ENCODE peak calls at places on chromosome 17, in ten cellular contexts. V is heart left ventricle; F is thoracic aorta; H is neuronal stem cell; C is prostate gland; D is HCT116; R is CD8-positive, alpha-beta memory T cell; Q is suprapubic skin; O is psoas muscle; K is IMR-90. X is an unnamed sample.
A peak's percentile ranks its signal among the peaks of the same experiment; 100 is the strongest.

GRCh38 chr17:7644768-7645167 is 6.0 kb upstream of the ATP1B2 start:
- DNase-seq in R (no peak), O (no peak), K (no peak), D (no peak), C (no peak), H (no peak), Q (no peak), V (no peak), F (no peak), X (no peak)

GRCh38 chr17:14464741-14465140 is 163.9 kb downstream of the HS3ST3B1 start:
- DNase-seq in O (no peak), K (peak; percentile 70), D (no peak), H (no peak), R (no peak), V (no peak), Q (no peak), F (no peak), C (peak; percentile 10), X (no peak)

GRCh38 chr17:62014526-62014925 is 50.6 kb downstream of the MED13 start:
- DNase-seq in C (no peak), Q (no peak), R (no peak), O (no peak), V (no peak), H (no peak), D (no peak), F (no peak), K (peak; percentile 40), X (no peak)

GRCh38 chr17:44610331-44610730 is 45.9 kb upstream of the MEIOC start:
- DNase-seq in V (no peak), F (no peak), D (no peak), O (no peak), C (no peak), R (no peak), Q (no peak), H (no peak), K (no peak), X (no peak)

GRCh38 chr17:39602533-39603303 is 5.0 kb downstream of the NEUROD2 start:
- DNase-seq in F (no peak), C (no peak), H (no peak), D (no peak), O (no peak), Q (no peak), R (no peak), V (no peak), K (no peak), X (no peak)

GRCh38 chr17:38735161-38735997 is 5.2 kb downstream of the CISD3 start:
- DNase-seq in C (no peak), R (peak; percentile 73), O (peak; percentile 74), F (no peak), K (no peak), H (no peak), D (no peak), V (peak; percentile 70), Q (no peak), X (no peak)

GRCh38 chr17:75652934-75653549 is 13.9 kb downstream of the RECQL5 start:
- DNase-seq in R (no peak), D (no peak), F (no peak), O (no peak), H (peak; percentile 52), C (no peak), K (peak; percentile 27), V (no peak), Q (no peak), X (peak; percentile 9)

GRCh38 chr17:76740329-76741118 is 2.6 kb downstream of the MFSD11 start:
- DNase-seq in F (no peak), O (no peak), K (peak; percentile 66), R (no peak), Q (no peak), D (no peak), C (no peak), V (peak; percentile 43), H (no peak), X (no peak)

GRCh38 chr17:45334701-45335677 is 18.2 kb upstream of the MAP3K14 start:
- DNase-seq in K (no peak), C (no peak), O (no peak), V (no peak), F (no peak), R (no peak), Q (peak; percentile 31), D (no peak), H (no peak), X (no peak)

GRCh38 chr17:76078859-76079576 is at the start of gene ZACN:
- DNase-seq in Q (no peak), C (no peak), K (no peak), V (no peak), D (no peak), F (no peak), H (no peak), R (no peak), O (no peak), X (no peak)

GRCh38 chr17:60902399-60902798 is 224.7 kb downstream of the BCAS3 start:
- DNase-seq in H (no peak), C (no peak), K (peak; percentile 48), V (no peak), F (no peak), O (no peak), D (no peak), R (no peak), Q (no peak), X (peak; percentile 53)

GRCh38 chr17:60900688-60901087 is 223.0 kb downstream of the BCAS3 start:
- DNase-seq in D (no peak), R (no peak), V (no peak), H (no peak), Q (no peak), K (no peak), C (no peak), O (no peak), F (no peak), X (no peak)

GRCh38 chr17:60899115-60899514 is 221.5 kb downstream of the BCAS3 start:
- DNase-seq in F (no peak), V (no peak), H (no peak), R (no peak), C (no peak), D (no peak), K (no peak), Q (no peak), O (no peak), X (no peak)

GRCh38 chr17:60901222-60901621 is 223.6 kb downstream of the BCAS3 start:
- DNase-seq in O (no peak), K (peak; percentile 25), Q (no peak), H (no peak), D (no peak), F (no peak), R (no peak), C (no peak), V (no peak), X (no peak)

DNA sequence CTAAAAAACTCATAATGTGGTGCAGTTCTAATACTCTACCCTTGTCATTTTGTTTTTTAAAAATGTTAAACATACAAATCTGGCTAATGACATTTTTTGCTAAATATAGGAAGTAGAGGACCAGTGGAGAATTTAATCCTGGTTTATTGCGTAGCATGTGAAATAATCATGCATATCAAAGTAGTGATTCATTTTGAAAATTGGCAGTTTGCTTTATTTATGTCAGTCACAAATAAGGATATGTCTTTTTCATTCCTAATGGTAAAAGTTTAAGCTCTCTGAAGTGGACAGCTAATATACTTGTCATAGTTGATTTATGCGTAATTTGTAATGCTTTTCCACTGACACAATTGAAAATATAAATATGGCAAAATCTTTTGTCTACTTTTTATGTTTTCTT is 224.2 kb downstream of the BCAS3 start:
- DNase-seq in C (no peak), V (no peak), F (no peak), K (peak; percentile 81), Q (no peak), D (no peak), R (no peak), H (no peak), O (no peak), X (no peak)
- H3K27ac ChIP-seq in C (no peak overlapping the region), V (no peak overlapping the region), F (peak overlapping the region; percentile 78), K (no peak overlapping the region), Q (no peak overlapping the region), D (no peak overlapping the region), R (no peak overlapping the region), H (no peak overlapping the region), O (no peak overlapping the region), X (peak overlapping the region; percentile 90)

GRCh38 chr17:31509805-31510177 is 118.3 kb downstream of the RAB11FIP4 start:
- DNase-seq in D (no peak), F (no peak), C (no peak), O (no peak), Q (no peak), R (no peak), H (no peak), V (no peak), K (no peak), X (no peak)

GRCh38 chr17:31510273-31511175 is 119.0 kb downstream of the RAB11FIP4 start:
- DNase-seq in Q (no peak), F (no peak), D (no peak), H (no peak), O (no peak), R (no peak), C (no peak), V (peak; percentile 68), K (peak; percentile 58), X (no peak)

GRCh38 chr17:31509095-31509804 is 117.8 kb downstream of the RAB11FIP4 start:
- DNase-seq in C (no peak), Q (no peak), D (no peak), V (no peak), O (no peak), H (no peak), F (no peak), R (peak; percentile 27), K (no peak), X (no peak)

GRCh38 chr17:31506517-31506916 is 115.0 kb downstream of the RAB11FIP4 start:
- DNase-seq in C (no peak), F (no peak), K (no peak), R (no peak), Q (no peak), O (no peak), V (no peak), D (no peak), H (no peak), X (no peak)

GRCh38 chr17:31508310-31509094 is 117.0 kb downstream of the RAB11FIP4 start:
- DNase-seq in O (no peak), H (no peak), D (no peak), C (no peak), F (no peak), V (no peak), K (peak; percentile 8), R (peak; percentile 58), Q (no peak), X (no peak)
- H3K4me3 ChIP-seq in O (no peak overlapping the region), H (no peak overlapping the region), D (no peak overlapping the region), C (no peak overlapping the region), F (peak overlapping the region; percentile 37), V (no peak overlapping the region), K (no peak overlapping the region), R (peak overlapping the region; percentile 73), Q (peak overlapping the region; percentile 9), X (no peak overlapping the region)

GRCh38 chr17:78997881-78998280 is 11.7 kb downstream of the CANT1 start:
- DNase-seq in H (no peak), O (no peak), R (no peak), K (no peak), F (no peak), C (no peak), D (no peak), V (no peak), Q (peak; percentile 32), X (no peak)
- H3K36me3 ChIP-seq in H (peaks cover 31% of the 10 kb centered on the region), O (no peaks in the 10 kb centered on the region), R (peaks cover 21% of the 10 kb centered on the region), K (peaks cover 57% of the 10 kb centered on the region), F (peaks cover 28% of the 10 kb centered on the region), C (peaks cover 6% of the 10 kb centered on the region), D (peaks cover 59% of the 10 kb centered on the region), V (peaks cover 64% of the 10 kb centered on the region), Q (peaks cover 46% of the 10 kb centered on the region), X (peaks cover 50% of the 10 kb centered on the region)

DNA sequence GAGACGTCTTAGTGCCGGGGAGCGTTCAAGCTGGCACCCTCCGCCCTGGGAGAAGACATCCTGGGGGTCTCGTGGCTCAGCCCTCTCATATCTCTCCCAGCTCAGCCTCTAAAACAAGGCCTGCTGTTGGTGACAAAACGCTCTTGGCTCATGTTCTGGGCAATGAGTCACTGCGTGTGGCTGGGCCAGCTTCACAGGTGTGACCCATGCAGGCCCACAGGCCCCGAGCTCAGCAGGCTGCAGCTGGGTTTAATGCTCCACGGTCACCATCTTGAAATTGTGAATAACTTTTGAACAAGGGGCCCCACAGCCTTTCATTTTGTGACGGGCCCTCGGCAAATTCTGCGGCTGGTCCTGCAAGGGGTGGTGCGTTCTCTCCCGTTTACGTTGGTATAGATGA is 22.4 kb downstream of the GAA start:
- DNase-seq in D (no peak), Q (no peak), C (no peak), K (peak; percentile 75), H (no peak), O (no peak), V (no peak), R (no peak), F (no peak), X (no peak)
- H3K27ac ChIP-seq in D (no peak overlapping the region), Q (no peak overlapping the region), C (peak overlapping the region; percentile 50), K (no peak overlapping the region), H (no peak overlapping the region), O (no peak overlapping the region), V (no peak overlapping the region), R (no peak overlapping the region), F (no peak overlapping the region), X (no peak overlapping the region)